ENCODE peak calls at places on chromosome 2, in nine cellular contexts. M is GM23338, S is K562, Z is mammary epithelial cell, X is psoas muscle, Y is uterus, A is stomach, I is neural progenitor cell, B is A673. C is an unnamed sample. For H3K36me3, the result is how much of the 10 kb centered on the place peaks cover.

GRCh38 chr2:240369725-240370585 is 65.5 kb upstream of the GPC1 start:
- DNase-seq in Z (peak), A (peak), I (no peak), B (no peak), M (no peak), S (no peak), Y (peak), X (peak), C (peak)

GRCh38 chr2:95354469-95354901 is 48.0 kb upstream of the FAHD2A start:
- DNase-seq in B (no peak), Y (no peak), A (peak), M (no peak), X (no peak), Z (no peak), S (no peak), I (no peak), C (no peak)

GRCh38 chr2:109497911-109498870 is 115.6 kb downstream of the SEPTIN10 start:
- DNase-seq in A (no peak), I (no peak), B (no peak), X (no peak), Y (no peak), S (no peak), M (no peak), Z (no peak), C (no peak)

GRCh38 chr2:25411281-25411680 is 69.6 kb upstream of the DNMT3A start:
- DNase-seq in X (no peak), A (no peak), B (no peak), Z (no peak), S (no peak), M (no peak), Y (no peak), I (no peak), C (no peak)

GRCh38 chr2:75500633-75501032 is 60.1 kb downstream of the EVA1A start:
- DNase-seq in Y (no peak), B (peak), I (no peak), A (no peak), S (no peak), Z (peak), M (no peak), X (no peak), C (no peak)

GRCh38 chr2:67641709-67642397 is 244.7 kb downstream of the ETAA1 start:
- DNase-seq in M (no peak), Z (peak), Y (no peak), I (no peak), X (no peak), S (no peak), B (peak), A (no peak), C (no peak)

GRCh38 chr2:147173186-147173575 is 671.6 kb upstream of the ACVR2A start:
- DNase-seq in I (no peak), X (no peak), M (no peak), A (no peak), S (no peak), Z (peak), Y (no peak), B (no peak), C (peak)

GRCh38 chr2:222939208-222939846 is 78.5 kb downstream of the ACSL3 start:
- DNase-seq in Z (peak), M (peak), X (no peak), S (peak), I (peak), A (peak), Y (no peak), B (peak), C (no peak)

GRCh38 chr2:173149491-173149890 is 73.8 kb downstream of the MAP3K20 start:
- DNase-seq in B (no peak), M (no peak), X (no peak), Z (no peak), I (no peak), Y (no peak), A (no peak), S (no peak), C (no peak)

GRCh38 chr2:26587966-26588365 is 53.2 kb downstream of the CIB4 start:
- DNase-seq in A (no peak), B (no peak), Z (no peak), X (no peak), I (no peak), M (no peak), S (no peak), Y (no peak), C (no peak)

DNA sequence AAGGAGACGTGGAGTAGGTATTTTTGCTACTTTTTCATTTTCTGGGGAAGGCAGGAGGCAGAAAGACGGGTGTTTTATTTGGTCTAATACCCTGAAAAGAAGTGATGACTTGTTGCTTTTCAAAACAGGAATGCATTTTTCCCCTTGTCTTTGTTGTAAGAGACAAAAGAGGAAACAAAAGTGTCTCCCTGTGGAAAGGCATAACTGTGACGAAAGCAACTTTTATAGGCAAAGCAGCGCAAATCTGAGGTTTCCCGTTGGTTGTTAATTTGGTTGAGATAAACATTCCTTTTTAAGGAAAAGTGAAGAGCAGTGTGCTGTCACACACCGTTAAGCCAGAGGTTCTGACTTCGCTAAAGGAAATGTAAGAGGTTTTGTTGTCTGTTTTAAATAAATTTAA is 3.4 kb downstream of the FZD7 start:
- DNase-seq in B (no peak), S (no peak), M (no peak), A (no peak), I (peak), Z (peak), X (no peak), Y (no peak), C (no peak)
- H3K4me3 ChIP-seq in B (peak), S (no peak), M (peak), A (peak), I (peak), Z (peak), X (peak), Y (peak), C (peak)

DNA sequence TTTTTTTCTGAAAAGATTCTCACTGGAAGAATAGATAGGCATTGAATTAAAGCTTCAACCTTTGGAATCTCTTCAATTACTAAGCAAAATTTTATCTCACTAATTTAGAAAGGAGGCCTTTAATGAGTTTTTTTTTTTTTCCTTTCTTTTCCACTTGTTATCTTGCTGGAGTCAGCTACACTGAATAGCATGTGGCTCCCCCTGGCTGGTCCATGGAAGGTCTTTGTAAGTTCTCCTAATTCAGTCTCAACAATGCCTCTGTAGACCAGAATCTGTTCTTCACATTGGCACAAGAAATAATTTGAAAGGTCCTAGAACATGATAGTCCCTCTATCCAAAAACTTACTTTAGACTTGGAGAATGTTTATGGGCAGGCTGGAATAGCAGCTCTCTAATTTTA is 24.2 kb upstream of the SCN1A start:
- DNase-seq in B (no peak), I (no peak), S (no peak), A (no peak), Z (no peak), Y (no peak), M (peak), X (no peak), C (no peak)
- TF ChIP-seq CTCF in B (no peak), I (no peak), S (no peak), A (no peak), Z (no peak), Y (no peak), M (peak), X (no peak), C (no peak)

GRCh38 chr2:5549061-5549601 is 143.1 kb upstream of the SOX11 start:
- DNase-seq in S (no peak), M (peak), I (peak), A (no peak), X (no peak), B (no peak), Y (no peak), Z (no peak), C (no peak)

GRCh38 chr2:5544205-5544786 is 147.9 kb upstream of the SOX11 start:
- DNase-seq in Y (no peak), X (no peak), M (peak), Z (no peak), S (no peak), B (no peak), A (no peak), I (no peak), C (no peak)

GRCh38 chr2:5540856-5541255 is 151.3 kb upstream of the SOX11 start:
- DNase-seq in A (no peak), M (no peak), S (no peak), Y (no peak), I (no peak), Z (no peak), X (no peak), B (no peak), C (no peak)

GRCh38 chr2:5546176-5546575 is 146.0 kb upstream of the SOX11 start:
- DNase-seq in A (no peak), I (no peak), B (no peak), M (no peak), S (no peak), Y (no peak), X (no peak), Z (peak), C (no peak)
- H3K36me3 ChIP-seq in A (under half), I (under half), B (under half), M (under half), S (under half), Y (under half), X (under half), Z (under half), C (under half)

DNA sequence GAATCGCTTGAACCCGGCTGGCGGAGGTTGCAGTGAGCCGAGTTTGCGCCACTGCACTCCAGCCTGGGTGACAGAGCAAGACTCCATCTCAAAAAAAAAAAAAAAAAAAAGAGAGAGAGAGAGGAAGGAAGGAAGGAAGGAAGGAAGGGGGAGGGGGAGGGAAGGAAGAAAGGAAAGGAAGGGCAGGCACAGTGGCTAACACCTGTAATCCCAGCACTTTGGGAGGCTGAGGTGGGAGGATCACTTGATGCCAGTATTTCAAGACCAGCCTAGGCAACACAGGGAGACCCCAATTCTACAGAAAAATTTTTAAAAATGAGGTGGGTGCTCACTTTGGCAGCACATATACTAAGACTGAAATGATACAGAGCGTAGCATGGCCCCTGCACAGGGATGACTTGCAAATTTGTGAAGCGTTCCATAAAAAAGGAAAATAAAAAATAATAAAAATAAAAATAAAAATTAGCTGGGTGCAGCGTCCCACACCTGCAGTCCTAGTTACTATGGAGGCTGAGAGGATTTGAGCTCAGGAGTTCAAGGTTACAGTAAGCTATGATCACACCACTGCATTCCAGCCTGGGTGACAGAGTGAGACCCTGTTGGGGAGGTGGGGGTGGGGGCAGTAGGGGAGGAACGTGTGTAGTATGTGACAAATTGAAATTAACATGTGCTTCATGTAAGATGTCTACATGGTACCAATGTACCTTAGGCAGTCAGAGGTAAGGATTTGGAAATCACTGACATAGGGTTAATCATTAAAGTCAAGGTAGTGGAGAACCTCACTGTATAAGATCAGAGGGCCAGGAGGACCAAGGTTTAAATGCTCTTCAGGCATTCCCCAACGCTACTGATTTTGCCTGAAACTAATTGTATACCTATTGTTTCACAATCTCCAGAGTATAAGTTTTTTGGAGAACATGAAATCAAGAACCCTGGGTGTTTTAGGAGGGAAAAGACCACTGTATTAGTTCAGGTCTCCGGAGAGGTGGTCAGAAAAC is 1.4 kb downstream of the WDCP start:
- DNase-seq in Z (no peak), I (no peak), A (no peak), Y (no peak), S (no peak), B (no peak), M (no peak), X (no peak), C (no peak)
- H3K4me3 ChIP-seq in Z (no peak), I (peak), A (peak), Y (no peak), S (peak), B (peak), M (peak), X (peak), C (peak)

DNA sequence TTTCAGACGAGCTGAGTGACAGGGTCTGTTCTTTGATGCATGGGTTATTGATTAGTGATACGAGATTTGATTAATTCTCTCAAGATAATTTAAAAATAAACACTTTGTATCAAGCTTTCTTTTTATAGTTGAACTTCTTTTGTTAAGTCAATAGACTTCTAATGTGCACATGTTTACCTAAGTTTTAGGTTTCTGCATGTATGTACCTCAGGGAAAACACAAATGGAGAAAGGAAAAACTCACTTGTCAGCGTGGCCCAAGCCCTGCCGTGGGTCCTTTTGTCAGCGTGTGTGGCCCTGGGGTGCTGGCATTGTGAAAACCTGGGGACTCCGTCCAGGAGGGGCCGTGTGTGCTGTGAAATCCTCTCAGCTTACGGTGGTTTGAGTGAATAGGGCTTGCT is 153.7 kb downstream of the SNTG2 start:
- DNase-seq in X (no peak), S (no peak), I (peak), Y (no peak), B (no peak), Z (no peak), M (no peak), A (no peak), C (no peak)
- TF ChIP-seq CTCF in X (no peak), S (no peak), I (no peak), Y (no peak), B (no peak), Z (no peak), M (no peak), A (no peak), C (no peak)

GRCh38 chr2:69375494-69376353 is 11.3 kb downstream of the GFPT1 start:
- DNase-seq in S (peak), M (peak), A (no peak), X (no peak), Z (peak), B (peak), I (peak), Y (no peak), C (no peak)

GRCh38 chr2:69368588-69368987 is 18.4 kb downstream of the GFPT1 start:
- DNase-seq in B (no peak), Y (no peak), I (no peak), S (no peak), X (no peak), M (no peak), A (no peak), Z (no peak), C (no peak)

GRCh38 chr2:69372767-69373166 is 14.3 kb downstream of the GFPT1 start:
- DNase-seq in X (no peak), B (no peak), M (no peak), A (no peak), S (no peak), Z (no peak), I (no peak), Y (no peak), C (no peak)

GRCh38 chr2:69369802-69370201 is 17.2 kb downstream of the GFPT1 start:
- DNase-seq in Y (no peak), M (no peak), B (no peak), Z (no peak), S (no peak), X (no peak), A (no peak), I (no peak), C (no peak)
- H3K36me3 ChIP-seq in Y (under half), M (under half), B (half or more), Z (under half), S (half or more), X (half or more), A (half or more), I (under half), C (under half)

DNA sequence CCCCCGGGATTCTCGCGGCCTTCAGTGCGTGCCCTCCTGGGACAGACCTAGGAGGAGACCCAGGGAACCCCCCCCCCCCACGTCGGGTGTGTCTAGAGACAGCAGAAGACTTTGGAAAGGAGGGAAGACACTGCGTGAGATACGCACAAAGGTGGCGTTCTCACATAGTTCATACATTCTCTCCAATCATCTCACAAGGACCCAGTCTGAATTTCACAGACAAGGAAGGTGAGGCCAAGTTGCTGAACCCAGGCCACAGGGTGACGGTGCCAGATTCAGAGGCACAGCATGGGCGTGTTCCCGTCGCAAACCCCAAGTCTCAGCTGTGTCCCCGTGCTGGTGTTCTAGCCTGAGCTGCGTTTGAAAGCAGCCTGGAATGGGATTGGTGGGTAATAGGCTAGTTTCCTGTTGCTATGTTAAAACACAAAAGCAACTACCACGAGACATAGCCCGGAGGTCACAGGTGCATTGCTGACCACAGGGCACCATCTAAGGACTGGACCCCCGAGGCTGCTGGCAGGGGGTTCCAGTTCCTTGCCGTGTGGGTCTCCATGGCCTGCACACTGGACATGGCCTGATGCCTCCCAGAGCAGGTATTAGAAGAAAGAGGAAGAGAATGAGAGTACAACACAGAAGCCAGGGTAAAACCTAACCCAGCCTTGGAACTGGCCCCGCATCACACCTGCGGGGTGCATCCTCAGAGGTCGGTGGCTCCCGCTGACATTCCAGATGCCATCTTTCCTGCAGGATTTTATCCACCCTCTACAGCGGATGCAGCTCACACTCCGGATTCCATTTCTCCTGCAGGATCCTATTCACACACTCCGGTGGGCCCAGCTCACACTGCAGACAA is 1.1 kb upstream of the PXDN start:
- DNase-seq in M (no peak), Z (no peak), Y (no peak), A (no peak), B (no peak), I (no peak), X (no peak), S (no peak), C (no peak)
- H3K4me3 ChIP-seq in M (peak), Z (peak), Y (peak), A (peak), B (peak), I (peak), X (peak), S (no peak), C (peak)

DNA sequence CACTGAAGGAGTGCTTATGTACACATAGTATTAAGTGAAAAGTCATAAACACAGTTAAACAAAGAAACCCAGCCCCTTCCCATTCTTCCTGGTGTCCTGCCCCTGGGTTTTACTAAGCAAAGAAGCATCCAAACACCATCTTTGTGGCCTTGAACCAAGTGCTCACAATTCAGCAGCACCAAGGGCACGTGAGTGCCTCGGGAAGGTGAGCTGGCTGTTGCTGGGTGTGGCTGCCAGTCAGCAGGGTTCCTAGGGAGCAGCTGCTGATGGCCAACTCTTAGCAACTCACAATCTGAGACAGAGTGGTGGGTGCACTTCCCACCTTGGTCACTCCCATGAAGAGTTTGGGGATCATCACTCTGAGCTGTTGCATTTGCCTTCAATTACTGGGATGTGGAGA is 97.7 kb upstream of the PGAP1 start:
- DNase-seq in A (no peak), M (no peak), X (no peak), Z (no peak), Y (no peak), S (no peak), B (no peak), I (no peak), C (no peak)
- TF ChIP-seq CTCF in A (no peak), M (no peak), X (no peak), Z (no peak), Y (no peak), S (no peak), B (no peak), I (no peak), C (no peak)

DNA sequence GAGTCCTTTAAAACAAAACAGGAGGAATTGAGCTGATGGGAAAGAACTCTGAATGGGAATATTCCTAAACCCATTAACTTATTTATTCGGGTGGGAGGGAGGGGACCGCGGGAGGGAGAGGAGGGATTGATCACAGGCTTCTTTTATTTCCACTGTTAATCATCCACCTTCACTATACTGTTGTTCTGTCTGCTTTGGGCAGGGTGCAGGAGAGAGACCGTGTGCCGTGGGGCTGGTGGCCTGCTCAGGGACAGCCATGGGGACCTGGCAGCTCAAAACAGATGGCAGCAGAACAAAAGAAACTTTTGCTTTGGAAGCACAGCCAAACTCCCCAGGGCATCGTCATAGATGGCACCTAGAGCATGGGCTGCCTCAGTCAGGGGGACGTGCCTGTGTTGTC is 195.3 kb downstream of the MGAT5 start:
- DNase-seq in M (no peak), I (no peak), X (no peak), S (no peak), Y (no peak), A (no peak), Z (no peak), B (no peak), C (no peak)
- H3K36me3 ChIP-seq in M (under half), I (under half), X (under half), S (under half), Y (under half), A (half or more), Z (under half), B (under half), C (under half)